ENCODE peak calls at places on chromosomes 13 and 19, in four cellular contexts. A, C, V and J are unnamed samples.

GRCh38 chr19:8487137-8487851 is 15.1 kb downstream of the PRAM1 start:
- DNase-seq in A (no peak), C (no peak), V (no peak), J (no peak)

GRCh38 chr19:2888739-2889224 is 11.9 kb upstream of the ZNF57 start:
- DNase-seq in A (no peak), C (no peak), V (no peak), J (no peak)

GRCh38 chr19:52034051-52034728 is 6.0 kb upstream of the ZNF614 start:
- DNase-seq in A (no peak), C (no peak), V (no peak), J (peak; percentile 44)

GRCh38 chr19:14439014-14439413 is 5.9 kb downstream of the PKN1 start:
- DNase-seq in A (no peak), C (no peak), V (no peak), J (no peak)

GRCh38 chr13:106038752-106039151 is 496.7 kb downstream of the EFNB2 start:
- DNase-seq in A (no peak), C (no peak), V (no peak), J (no peak)

GRCh38 chr19:44207126-44207803 is 5.1 kb upstream of the ZNF227 start:
- DNase-seq in A (peak; percentile 80), C (peak; percentile 94), V (peak; percentile 89), J (peak; percentile 95)

GRCh38 chr19:2394054-2394668 is 33.2 kb downstream of the TIMM13 start:
- DNase-seq in A (no peak), C (peak; percentile 53), V (no peak), J (no peak)

GRCh38 chr13:36090592-36090991 is 40.6 kb downstream of the DCLK1 start:
- DNase-seq in A (no peak), C (no peak), V (no peak), J (no peak)

GRCh38 chr19:9808855-9809646 is 9.8 kb downstream of the FBXL12 start:
- DNase-seq in A (no peak), C (no peak), V (no peak), J (no peak)

GRCh38 chr19:1857648-1858326 is 5.6 kb downstream of the KLF16 start:
- DNase-seq in A (no peak), C (no peak), V (no peak), J (no peak)

GRCh38 chr13:100392709-100393630 is 195.6 kb downstream of the GGACT start:
- DNase-seq in A (no peak), C (peak; percentile 91), V (peak; percentile 82), J (peak; percentile 76)

GRCh38 chr19:38071647-38072046 is 152.4 kb downstream of the DPF1 start:
- DNase-seq in A (no peak), C (no peak), V (no peak), J (no peak)

GRCh38 chr19:41324921-41325639 is 15.1 kb downstream of the CCDC97 start:
- DNase-seq in A (peak; percentile 83), C (peak; percentile 82), V (peak; percentile 87), J (peak; percentile 79)

GRCh38 chr19:11453468-11454341 is 18.3 kb downstream of the PRKCSH start:
- DNase-seq in A (peak; percentile 70), C (no peak), V (peak; percentile 73), J (no peak)

GRCh38 chr19:55258828-55259539 is at the start of gene PPP6R1:
- DNase-seq in A (peak; percentile 99), C (peak; percentile 97), V (peak; percentile 99), J (peak; percentile 100)

GRCh38 chr13:28569886-28570285 is 75.0 kb upstream of the FLT1 start:
- DNase-seq in A (no peak), C (no peak), V (no peak), J (no peak)

GRCh38 chr19:23991170-23991569 is 76.5 kb downstream of the ZNF726 start:
- DNase-seq in A (no peak), C (peak; percentile 49), V (no peak), J (peak; percentile 12)

GRCh38 chr19:43640424-43640757 is 741 bp upstream of the CADM4 start:
- DNase-seq in A (no peak), C (no peak), V (no peak), J (no peak)

GRCh38 chr19:54077334-54077733 is 3.8 kb downstream of the TARM1 start:
- DNase-seq in A (no peak), C (no peak), V (peak; percentile 1), J (no peak)

GRCh38 chr19:18085702-18086457 is 854 bp downstream of the IL12RB1 start:
- DNase-seq in A (no peak), C (no peak), V (no peak), J (no peak)

GRCh38 chr13:19910336-19911072 is 47.1 kb upstream of the ZMYM5 start:
- DNase-seq in A (no peak), C (no peak), V (no peak), J (peak; percentile 15)

GRCh38 chr13:50999641-51000040 is 90.0 kb downstream of the RNASEH2B start:
- DNase-seq in A (no peak), C (no peak), V (no peak), J (no peak)

GRCh38 chr13:105969761-105970160 is 565.7 kb downstream of the EFNB2 start:
- DNase-seq in A (no peak), C (no peak), V (no peak), J (no peak)

GRCh38 chr13:100210966-100211710 is 122.2 kb downstream of the PCCA start:
- DNase-seq in A (no peak), C (no peak), V (no peak), J (no peak)

GRCh38 chr19:49212302-49212701 is 54.7 kb downstream of the TRPM4 start:
- DNase-seq in A (no peak), C (no peak), V (peak; percentile 32), J (no peak)

GRCh38 chr13:113408562-113408961 is 44.6 kb upstream of the GRTP1 start:
- DNase-seq in A (no peak), C (no peak), V (no peak), J (no peak)

DNA sequence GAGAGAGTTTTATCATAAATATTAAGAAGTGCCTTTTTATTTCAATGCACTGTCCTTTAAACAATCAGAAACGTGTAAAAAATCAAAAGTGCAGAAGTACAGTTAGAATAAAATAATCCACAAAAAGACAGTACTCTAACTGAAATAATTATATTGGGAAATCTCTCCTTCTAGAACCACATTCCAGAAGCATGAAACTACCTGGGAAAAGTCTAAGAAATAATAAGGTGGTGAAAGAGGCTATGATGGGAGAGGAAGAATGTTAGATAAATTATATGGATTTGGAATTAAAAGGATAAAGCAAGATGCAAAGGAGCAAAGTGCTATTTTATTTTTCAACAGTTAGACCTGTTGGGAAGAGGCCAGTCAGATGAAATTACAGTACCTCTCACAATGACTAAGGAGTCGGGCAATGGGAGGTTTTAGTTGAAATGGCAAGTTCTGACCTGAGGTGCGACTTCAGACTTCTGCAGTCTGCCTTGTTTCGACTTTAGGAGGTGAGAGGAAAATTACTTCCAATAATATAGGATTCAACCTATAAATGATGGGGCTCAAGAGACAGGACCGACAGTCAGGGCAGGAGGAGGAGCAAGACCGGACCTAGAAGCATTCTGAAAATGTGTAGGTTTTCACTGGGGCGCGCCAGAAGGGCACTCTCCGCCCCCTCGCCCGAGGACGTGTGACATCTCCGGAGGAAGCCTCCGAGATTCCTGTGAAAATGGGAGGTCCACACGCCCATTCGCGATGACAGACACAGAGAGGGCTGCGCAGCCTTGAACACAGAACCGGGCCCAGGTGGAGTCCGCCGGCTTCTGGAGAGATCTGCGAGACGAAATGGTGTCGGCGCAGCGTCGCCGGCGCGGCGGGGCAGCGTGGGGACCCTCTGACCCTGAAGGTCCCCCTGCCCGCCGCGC is 712 bp downstream of the SPRYD7 start:
- DNase-seq in A (no peak), C (peak; percentile 17), V (peak; percentile 44), J (peak; percentile 82)
- TF ChIP-seq PHF8 in A (peak; percentile 31), C (no peak), V (no peak), J (no peak)

GRCh38 chr13:79187917-79188699 is 217.9 kb downstream of the RBM26 start:
- DNase-seq in A (no peak), C (no peak), V (no peak), J (no peak)
- TF ChIP-seq PHF8 in A (no peak), C (no peak), V (no peak), J (no peak)

DNA sequence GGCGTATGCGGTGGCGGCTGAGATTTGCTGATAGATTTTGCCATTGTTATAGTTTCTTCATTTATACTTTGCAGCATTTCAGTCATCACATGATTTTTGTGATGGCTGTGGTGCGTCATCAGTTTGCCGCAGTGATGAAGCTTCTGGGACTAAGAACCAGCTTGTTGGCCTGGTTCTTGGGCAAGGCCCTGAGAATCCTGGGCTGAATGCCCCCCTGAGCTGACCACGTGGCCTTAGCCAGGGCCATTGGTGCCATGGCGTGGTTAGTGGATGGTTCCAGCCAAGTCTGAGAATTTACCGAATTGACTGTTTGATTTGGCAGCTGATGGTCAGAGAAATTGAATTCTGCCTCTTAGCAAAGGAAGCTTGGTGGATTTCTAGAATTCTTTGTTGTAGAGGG is 17.8 kb downstream of the GATAD2A start:
- DNase-seq in A (no peak), C (no peak), V (no peak), J (no peak)
- TF ChIP-seq PHF8 in A (no peak), C (no peak), V (no peak), J (no peak)

DNA sequence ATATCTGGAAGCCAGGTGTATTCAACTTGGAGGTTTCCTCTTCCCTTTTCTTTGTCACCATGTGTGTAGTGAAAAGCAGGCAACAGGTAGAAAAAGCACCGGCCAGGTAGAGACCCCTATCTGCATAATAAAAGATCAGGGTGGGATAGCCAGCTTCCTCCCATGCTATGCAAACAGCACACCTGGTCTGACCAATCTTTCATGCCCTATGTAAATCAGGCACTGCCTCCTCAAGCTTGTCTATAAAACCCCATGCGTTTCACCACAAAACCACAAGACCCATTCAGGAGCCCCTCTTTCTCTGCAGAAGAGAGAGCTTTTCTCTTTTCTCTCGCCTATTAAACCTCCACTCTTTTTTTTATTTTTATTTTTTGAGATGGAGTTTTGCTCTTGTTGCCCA is 22.8 kb downstream of the CYP4F2 start:
- DNase-seq in A (no peak), C (no peak), V (no peak), J (no peak)
- TF ChIP-seq PHF8 in A (no peak), C (no peak), V (no peak), J (no peak)

GRCh38 chr13:48849515-48849914 is 126.2 kb upstream of the FNDC3A start:
- DNase-seq in A (no peak), C (no peak), V (no peak), J (no peak)

GRCh38 chr13:48852911-48853310 is 122.8 kb upstream of the FNDC3A start:
- DNase-seq in A (no peak), C (no peak), V (no peak), J (no peak)

GRCh38 chr13:48857576-48857975 is 118.1 kb upstream of the FNDC3A start:
- DNase-seq in A (no peak), C (no peak), V (no peak), J (no peak)

GRCh38 chr13:48851707-48852106 is 124.0 kb upstream of the FNDC3A start:
- DNase-seq in A (no peak), C (no peak), V (no peak), J (no peak)

GRCh38 chr13:48853381-48854102 is 122.2 kb upstream of the FNDC3A start:
- DNase-seq in A (no peak), C (no peak), V (no peak), J (no peak)
- TF ChIP-seq PHF8 in A (no peak), C (no peak), V (no peak), J (no peak)

GRCh38 chr13:43432948-43433347 is 353.8 kb downstream of the ENOX1 start:
- DNase-seq in A (no peak), C (no peak), V (no peak), J (no peak)
- TF ChIP-seq PHF8 in A (no peak), C (no peak), V (no peak), J (no peak)